ENCODE peak calls at places on chromosome 15, in nine cellular contexts. B is A673; R is CD8-positive, alpha-beta T cell; I is GM12878; G is transverse colon; Q is PC-9; F is mucosa of descending colon; C is psoas muscle; H is ovary. W is an unnamed sample.

GRCh38 chr15:70158309-70158995 is 60.7 kb upstream of the TLE3 start:
- DNase-seq in G (no peak), Q (no peak), F (no peak), R (no peak), B (no peak), H (no peak), I (no peak), C (no peak), W (no peak)

GRCh38 chr15:31267161-31268107 is 59.2 kb upstream of the KLF13 start:
- DNase-seq in Q (no peak), C (no peak), H (peak; percentile 6), F (peak; percentile 56), B (no peak), G (peak; percentile 8), R (no peak), I (no peak), W (no peak)

GRCh38 chr15:40282144-40282869 is 557 bp downstream of the ANKRD63 start:
- DNase-seq in H (no peak), F (peak; percentile 74), R (peak; percentile 26), Q (peak; percentile 54), I (no peak), G (peak; percentile 50), B (peak; percentile 52), C (no peak), W (peak; percentile 65)

GRCh38 chr15:94206463-94207167 is 24.7 kb upstream of the MCTP2 start:
- DNase-seq in H (no peak), G (no peak), R (no peak), C (no peak), B (no peak), F (no peak), Q (no peak), I (no peak), W (peak; percentile 50)

GRCh38 chr15:80832676-80833075 is 53.5 kb downstream of the CEMIP start:
- DNase-seq in H (no peak), B (no peak), G (no peak), R (no peak), C (no peak), I (no peak), F (no peak), Q (no peak), W (no peak)

GRCh38 chr15:94263341-94264273 is 32.2 kb downstream of the MCTP2 start:
- DNase-seq in H (no peak), G (no peak), F (no peak), R (no peak), B (no peak), C (no peak), I (peak; percentile 73), Q (no peak), W (no peak)

GRCh38 chr15:80072285-80072684 is 12.8 kb downstream of the ZFAND6 start:
- DNase-seq in B (peak; percentile 93), R (no peak), I (peak; percentile 83), H (no peak), C (no peak), F (no peak), G (no peak), Q (peak; percentile 15), W (no peak)

GRCh38 chr15:37837276-37837675 is 97.2 kb upstream of the TMCO5A start:
- DNase-seq in H (no peak), R (no peak), C (no peak), F (no peak), Q (no peak), B (no peak), I (no peak), G (no peak), W (no peak)

GRCh38 chr15:92196342-92196741 is 197.3 kb upstream of the ST8SIA2 start:
- DNase-seq in R (no peak), Q (no peak), F (no peak), I (no peak), B (no peak), G (no peak), H (no peak), C (no peak), W (no peak)

GRCh38 chr15:78201281-78202190 is 32.8 kb downstream of the ACSBG1 start:
- DNase-seq in I (no peak), F (no peak), R (no peak), H (no peak), B (no peak), G (no peak), C (no peak), Q (no peak), W (no peak)

GRCh38 chr15:100525894-100526512 is 2.7 kb downstream of the CERS3 start:
- DNase-seq in I (no peak), B (no peak), R (no peak), H (no peak), G (peak; percentile 42), C (peak; percentile 68), Q (no peak), F (peak; percentile 52), W (no peak)
- TF ChIP-seq CTCF in I (no peak), B (no peak), R (no peak), H (no peak), G (no peak), C (no peak), Q (no peak), F (no peak), W (no peak)

GRCh38 chr15:89091667-89092220 is 3.5 kb downstream of the ABHD2 start:
- DNase-seq in C (no peak), H (no peak), F (no peak), G (no peak), R (no peak), B (no peak), Q (no peak), I (no peak), W (no peak)

GRCh38 chr15:89089316-89090230 is 1.3 kb downstream of the ABHD2 start:
- DNase-seq in C (no peak), B (no peak), Q (no peak), G (no peak), F (no peak), H (no peak), R (no peak), I (no peak), W (no peak)

GRCh38 chr15:89093509-89093908 is 5.3 kb downstream of the ABHD2 start:
- DNase-seq in H (peak; percentile 60), G (no peak), B (no peak), C (no peak), I (no peak), R (no peak), F (no peak), Q (no peak), W (no peak)

GRCh38 chr15:89088605-89089315 is 504 bp downstream of the ABHD2 start:
- DNase-seq in R (no peak), F (peak; percentile 74), G (peak; percentile 36), C (peak; percentile 73), I (no peak), Q (no peak), H (peak; percentile 58), B (no peak), W (peak; percentile 59)

DNA sequence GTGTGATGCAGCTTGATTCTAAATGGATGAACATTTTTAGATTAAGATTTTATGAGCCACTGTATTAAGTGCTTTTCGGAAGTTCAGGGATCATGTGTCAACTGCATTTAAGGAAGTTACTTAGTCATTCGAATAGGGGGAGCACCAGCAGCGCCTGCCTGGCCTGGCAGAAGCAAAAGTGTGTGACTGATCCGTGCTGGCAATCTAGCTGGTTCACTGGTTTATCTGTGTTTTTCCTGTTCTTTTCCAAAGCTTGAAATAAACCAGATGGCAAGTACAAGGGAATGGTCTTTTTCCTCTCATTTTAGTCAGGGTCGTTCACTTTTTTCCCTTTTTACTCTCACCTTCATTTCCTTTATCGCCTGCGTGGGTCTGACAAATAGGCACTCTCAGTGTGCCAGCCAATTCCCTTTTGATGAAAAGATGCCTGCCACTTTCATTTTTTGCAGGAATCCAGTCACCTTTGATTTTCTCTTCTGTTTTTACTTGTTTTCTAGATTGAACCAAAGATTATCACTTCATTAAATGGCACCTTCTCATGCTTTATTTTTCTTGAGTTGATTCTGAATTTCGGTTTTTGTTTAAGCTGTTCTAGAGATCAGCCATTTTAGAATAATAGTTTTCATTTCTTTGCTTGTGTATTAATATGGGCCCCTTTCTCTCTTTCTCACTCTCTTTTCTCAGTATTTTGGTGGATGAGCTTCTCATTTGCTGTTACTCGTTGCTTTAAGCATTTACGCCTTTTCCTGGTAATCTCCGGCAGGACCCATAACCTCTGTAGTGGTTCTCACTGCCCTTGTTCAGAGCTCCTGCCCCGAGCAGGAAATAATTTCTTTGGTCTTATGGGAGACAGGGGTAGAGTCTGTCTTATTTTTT is 2.8 kb downstream of the ABHD2 start:
- DNase-seq in R (no peak), I (no peak), H (peak; percentile 68), G (peak; percentile 52), B (peak; percentile 72), Q (peak; percentile 48), C (peak; percentile 68), F (peak; percentile 77), W (no peak)
- H3K4me1 ChIP-seq in R (peaks cover 43% of the 10 kb centered on the region), I (no peaks in the 10 kb centered on the region), H (peaks cover 24% of the 10 kb centered on the region), G (peaks cover 30% of the 10 kb centered on the region), B (peaks cover 32% of the 10 kb centered on the region), Q (peaks cover 48% of the 10 kb centered on the region), C (peaks cover 81% of the 10 kb centered on the region), F (peaks cover 29% of the 10 kb centered on the region), W (peaks cover 57% of the 10 kb centered on the region)

GRCh38 chr15:57528940-57529565 is 62.7 kb upstream of the MYZAP start:
- DNase-seq in C (no peak), H (no peak), I (no peak), F (no peak), Q (no peak), B (no peak), G (no peak), R (no peak), W (no peak)
- TF ChIP-seq CTCF in C (no peak), H (no peak), I (no peak), F (no peak), Q (no peak), B (peak; percentile 45), G (no peak), R (no peak), W (no peak)

DNA sequence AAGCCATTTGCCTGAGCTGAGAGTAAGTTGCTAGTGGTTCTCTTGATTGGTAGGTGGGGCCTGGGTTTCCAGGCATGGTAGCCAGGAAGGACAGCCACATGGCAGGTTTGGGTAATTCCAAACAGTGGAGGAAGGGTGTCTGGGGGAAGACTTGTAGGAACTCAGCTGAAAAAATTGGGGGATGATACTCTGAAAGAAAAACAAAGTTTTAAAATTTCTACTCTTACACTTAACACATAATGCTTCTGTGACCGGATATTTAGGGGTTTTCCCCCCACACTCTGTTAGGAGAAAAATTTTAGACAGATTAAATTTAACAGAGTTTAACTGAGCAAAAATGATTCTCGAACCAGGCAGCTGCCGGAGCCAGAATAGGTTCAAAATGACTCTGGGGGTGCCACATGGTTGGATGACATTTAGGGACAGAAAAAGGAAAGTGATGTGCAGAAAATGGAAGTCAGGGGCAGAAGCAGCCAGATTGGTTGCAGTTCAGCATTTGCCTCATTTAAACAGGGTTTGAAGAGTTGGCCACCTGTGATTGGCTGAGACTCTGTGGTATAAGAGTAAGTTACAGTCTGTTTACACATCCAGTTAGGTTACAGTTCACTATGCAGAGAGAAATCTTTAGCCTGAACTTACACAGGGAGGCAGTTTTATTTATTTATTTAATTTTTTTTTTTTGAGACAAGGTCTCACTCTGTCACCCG is 8.1 kb downstream of the B2M start:
- DNase-seq in Q (no peak), C (no peak), F (no peak), R (peak; percentile 44), G (no peak), H (no peak), B (no peak), I (peak; percentile 91), W (no peak)
- H3K4me1 ChIP-seq in Q (no peaks in the 10 kb centered on the region), C (no peaks in the 10 kb centered on the region), F (peaks cover 21% of the 10 kb centered on the region), R (peaks cover 92% of the 10 kb centered on the region), G (peaks cover 6% of the 10 kb centered on the region), H (peaks cover 1% of the 10 kb centered on the region), B (peaks cover 22% of the 10 kb centered on the region), I (peaks cover 79% of the 10 kb centered on the region), W (peaks cover 53% of the 10 kb centered on the region)

GRCh38 chr15:23397779-23398178 is 43.2 kb downstream of the GOLGA8S start:
- DNase-seq in F (no peak), I (no peak), R (no peak), G (no peak), B (no peak), C (no peak), H (no peak), Q (no peak), W (no peak)
- TF ChIP-seq CTCF in F (no peak), I (no peak), R (no peak), G (no peak), B (no peak), C (no peak), H (no peak), Q (no peak), W (no peak)